ENCODE peak calls at places on chromosomes 6 and 20, in eight cellular contexts. I, A, J, H, R, W, M and K are unnamed samples.

GRCh38 chr6:86712039-86712438 is 225.3 kb upstream of the HTR1E start:
- DNase-seq in W (no peak), H (no peak), M (no peak), R (no peak), A (no peak), J (no peak), I (no peak), K (no peak)

GRCh38 chr6:104956663-104957294 is at the start of gene LIN28B:
- DNase-seq in R (no peak), I (no peak), W (no peak), J (no peak), H (no peak), A (no peak), M (no peak), K (no peak)

GRCh38 chr20:60316759-60317158 is 358.5 kb downstream of the CDH26 start:
- DNase-seq in I (no peak), J (no peak), M (no peak), W (no peak), A (no peak), R (no peak), H (no peak), K (no peak)

GRCh38 chr20:39699331-39699730 is 737.2 kb downstream of the DHX35 start:
- DNase-seq in H (no peak), I (no peak), R (no peak), W (no peak), J (no peak), M (no peak), A (no peak), K (no peak)

GRCh38 chr6:2563635-2564034 is 187.1 kb downstream of the MYLK4 start:
- DNase-seq in H (no peak), I (no peak), M (no peak), A (no peak), R (no peak), W (no peak), J (no peak), K (no peak)

GRCh38 chr6:80271074-80271473 is 164.6 kb downstream of the BCKDHB start:
- DNase-seq in H (no peak), J (no peak), A (no peak), W (no peak), M (no peak), R (no peak), I (no peak), K (no peak)

GRCh38 chr6:132995009-132995408 is 180.6 kb downstream of the RPS12 start:
- DNase-seq in M (no peak), I (no peak), R (no peak), A (no peak), H (no peak), W (no peak), J (no peak), K (no peak)

GRCh38 chr6:41502607-41503434 is 43.4 kb upstream of the FOXP4 start:
- DNase-seq in H (no peak), I (no peak), M (no peak), W (no peak), A (peak; percentile 20), R (peak; percentile 40), J (no peak), K (peak; percentile 82)

GRCh38 chr20:38127011-38127621 is 38.0 kb downstream of the TGM2 start:
- DNase-seq in H (no peak), M (peak; percentile 69), I (no peak), R (peak; percentile 43), A (peak; percentile 32), J (no peak), W (peak; percentile 85), K (no peak)

GRCh38 chr20:38031957-38032356 is 1.3 kb downstream of the TTI1 start:
- DNase-seq in W (no peak), J (no peak), I (no peak), R (no peak), H (no peak), M (no peak), A (no peak), K (no peak)

GRCh38 chr6:104118274-104118673 is 741.4 kb downstream of the HACE1 start:
- DNase-seq in J (no peak), W (peak; percentile 19), R (no peak), I (no peak), H (no peak), A (no peak), M (no peak), K (no peak)

GRCh38 chr20:43798591-43799149 is 71.9 kb upstream of the GTSF1L start:
- DNase-seq in M (no peak), W (no peak), J (no peak), H (no peak), I (no peak), A (no peak), R (no peak), K (no peak)

GRCh38 chr6:84026721-84027164 is 6.8 kb upstream of the MRAP2 start:
- DNase-seq in H (no peak), I (no peak), W (peak; percentile 61), R (no peak), A (no peak), M (no peak), J (no peak), K (no peak)

GRCh38 chr6:79240509-79240908 is 6.0 kb upstream of the HMGN3 start:
- DNase-seq in M (no peak), A (no peak), H (no peak), J (no peak), R (no peak), I (no peak), W (no peak), K (no peak)

GRCh38 chr6:74578339-74578738 is 627.5 kb downstream of the COL12A1 start:
- DNase-seq in W (peak; percentile 86), R (no peak), M (no peak), J (no peak), H (no peak), I (no peak), A (no peak), K (no peak)

GRCh38 chr20:33694666-33695065 is 8.5 kb upstream of the E2F1 start:
- DNase-seq in M (no peak), W (no peak), J (no peak), H (no peak), A (no peak), I (no peak), R (no peak), K (no peak)

GRCh38 chr20:33490023-33490933 is at the start of gene CBFA2T2:
- DNase-seq in J (no peak), A (peak; percentile 67), W (peak; percentile 87), R (no peak), H (no peak), M (peak; percentile 81), I (no peak), K (no peak)

GRCh38 chr6:11586574-11586973 is 49.0 kb downstream of the TMEM170B start:
- DNase-seq in R (no peak), W (peak; percentile 93), J (no peak), A (no peak), M (no peak), I (no peak), H (no peak), K (no peak)

GRCh38 chr6:157655139-157655538 is 167.9 kb upstream of the SNX9 start:
- DNase-seq in W (no peak), J (no peak), M (no peak), H (no peak), R (no peak), A (no peak), I (no peak), K (no peak)

GRCh38 chr20:25858495-25859425 is 162.1 kb upstream of the ZNF337 start:
- DNase-seq in W (no peak), M (no peak), I (no peak), H (no peak), A (no peak), R (no peak), J (no peak), K (no peak)

GRCh38 chr20:23624307-23624706 is 13.4 kb downstream of the CST3 start:
- DNase-seq in J (no peak), R (no peak), H (no peak), M (no peak), A (no peak), W (peak; percentile 39), I (no peak), K (no peak)

GRCh38 chr20:25372584-25373336 is 17.9 kb downstream of the ABHD12 start:
- DNase-seq in M (no peak), A (no peak), W (peak; percentile 91), I (no peak), J (no peak), H (no peak), R (no peak), K (no peak)

GRCh38 chr6:36920546-36920945 is 34.0 kb upstream of the PI16 start:
- DNase-seq in W (peak; percentile 75), I (no peak), A (no peak), H (no peak), J (no peak), M (no peak), R (no peak), K (no peak)

GRCh38 chr6:3885262-3886036 is 36.3 kb downstream of the FAM50B start:
- DNase-seq in H (no peak), R (no peak), W (peak; percentile 33), M (no peak), J (no peak), A (no peak), I (no peak), K (no peak)
- H3K4me3 ChIP-seq in H (no peak overlapping the region), R (no peak overlapping the region), W (no peak overlapping the region), M (no peak overlapping the region), J (no peak overlapping the region), A (no peak overlapping the region), I (no peak overlapping the region), K (no peak overlapping the region)

GRCh38 chr6:137486388-137486787 is 7.8 kb downstream of the OLIG3 start:
- DNase-seq in M (no peak), A (no peak), R (no peak), W (no peak), J (no peak), I (no peak), H (no peak), K (no peak)

GRCh38 chr6:137489410-137490371 is 4.5 kb downstream of the OLIG3 start:
- DNase-seq in A (no peak), H (no peak), R (no peak), I (no peak), M (no peak), W (no peak), J (no peak), K (no peak)

GRCh38 chr6:137487947-137488735 is 6.1 kb downstream of the OLIG3 start:
- DNase-seq in H (no peak), A (no peak), J (no peak), W (no peak), M (no peak), R (no peak), I (no peak), K (no peak)

GRCh38 chr6:137488736-137489409 is 5.3 kb downstream of the OLIG3 start:
- DNase-seq in W (no peak), I (no peak), R (no peak), J (no peak), H (no peak), M (no peak), A (no peak), K (peak; percentile 47)

GRCh38 chr6:137487181-137487910 is 6.8 kb downstream of the OLIG3 start:
- DNase-seq in H (no peak), R (no peak), I (no peak), M (no peak), A (no peak), W (no peak), J (no peak), K (no peak)
- H3K27me3 ChIP-seq in H (peaks cover 65% of the 10 kb centered on the region), R (peaks cover 62% of the 10 kb centered on the region), I (peaks cover 90% of the 10 kb centered on the region), M (peaks cover 70% of the 10 kb centered on the region), A (no peaks in the 10 kb centered on the region), W (peaks cover 68% of the 10 kb centered on the region), J (peaks cover 33% of the 10 kb centered on the region), K (peaks cover 4% of the 10 kb centered on the region)

GRCh38 chr6:110415297-110415916 is at the start of gene DDO:
- DNase-seq in A (no peak), R (peak; percentile 66), J (peak; percentile 79), M (peak; percentile 91), I (no peak), W (peak; percentile 9), H (no peak), K (peak; percentile 91)
- H3K4me3 ChIP-seq in A (no peak within 1 kb of the TSS), R (peak within 1 kb of the TSS; percentile 43), J (peak within 1 kb of the TSS; percentile 20), M (peak within 1 kb of the TSS; percentile 62), I (no peak within 1 kb of the TSS), W (no peak within 1 kb of the TSS), H (no peak within 1 kb of the TSS), K (peak within 1 kb of the TSS; percentile 18)

GRCh38 chr6:33799714-33800113 is 4.1 kb downstream of the MLN start:
- DNase-seq in J (no peak), A (peak; percentile 48), W (peak; percentile 38), M (no peak), R (no peak), I (no peak), H (no peak), K (no peak)
- H3K27me3 ChIP-seq in J (no peaks in the 10 kb centered on the region), A (no peaks in the 10 kb centered on the region), W (no peaks in the 10 kb centered on the region), M (peaks cover 6% of the 10 kb centered on the region), R (peaks cover 26% of the 10 kb centered on the region), I (peaks cover 6% of the 10 kb centered on the region), H (no peaks in the 10 kb centered on the region), K (no peaks in the 10 kb centered on the region)